ENCODE peak calls at places on chromosome 22, in five cellular contexts. W is upper lobe of right lung, O is cardiac muscle cell, P is aorta, N is left ventricle myocardium inferior. B is an unnamed sample.
A peak's percentile ranks its signal among the peaks of the same experiment; 100 is the strongest.

GRCh38 chr22:19766235-19766505 is 5.6 kb downstream of the TBX1 start:
- DNase-seq in W (no peak), N (no peak), P (no peak), O (no peak), B (no peak)

GRCh38 chr22:39361495-39361894 is 11.7 kb downstream of the SYNGR1 start:
- DNase-seq in O (no peak), P (no peak), N (no peak), W (no peak), B (no peak)

GRCh38 chr22:49973018-49973965 is 12.7 kb downstream of the PIM3 start:
- DNase-seq in P (no peak), W (peak; percentile 2), N (no peak), O (no peak), B (no peak)

GRCh38 chr22:48627203-48627602 is 1200.5 kb downstream of the BRD1 start:
- DNase-seq in N (no peak), P (no peak), O (no peak), W (no peak), B (peak; percentile 86)

GRCh38 chr22:41405588-41405987 is 23.8 kb downstream of the TEF start:
- DNase-seq in N (no peak), O (no peak), P (no peak), W (no peak), B (no peak)

GRCh38 chr22:36155702-36156101 is 4.9 kb downstream of the APOL3 start:
- DNase-seq in W (peak; percentile 65), N (peak; percentile 74), O (no peak), P (peak; percentile 65), B (no peak)

GRCh38 chr22:40240160-40240559 is 62.4 kb downstream of the TNRC6B start:
- DNase-seq in N (no peak), W (no peak), O (no peak), P (no peak), B (no peak)

GRCh38 chr22:18954941-18955571 is 19.0 kb upstream of the PRODH start:
- DNase-seq in N (no peak), P (peak; percentile 43), O (no peak), W (peak; percentile 57), B (no peak)

GRCh38 chr22:49701380-49702067 is 126.1 kb downstream of the BRD1 start:
- DNase-seq in O (no peak), N (no peak), P (no peak), W (no peak), B (no peak)

GRCh38 chr22:50569041-50569459 is 6.3 kb upstream of the SYCE3 start:
- DNase-seq in P (peak; percentile 11), W (no peak), N (no peak), O (no peak), B (no peak)

GRCh38 chr22:47835726-47836125 is 1073.3 kb downstream of the TBC1D22A start:
- DNase-seq in W (no peak), N (no peak), P (no peak), O (no peak), B (peak; percentile 72)

GRCh38 chr22:28935713-28936112 is 52.3 kb downstream of the ZNRF3 start:
- DNase-seq in O (no peak), N (no peak), W (no peak), P (no peak), B (no peak)

GRCh38 chr22:42151924-42152635 is 21.5 kb upstream of the CYP2D6 start:
- DNase-seq in N (no peak), O (no peak), W (no peak), P (no peak), B (no peak)

GRCh38 chr22:38782402-38783094 is 11.4 kb downstream of the DNAL4 start:
- DNase-seq in P (no peak), N (no peak), W (no peak), O (peak; percentile 61), B (no peak)

GRCh38 chr22:19928207-19928606 is 13.4 kb upstream of the COMT start:
- DNase-seq in P (no peak), N (no peak), O (no peak), W (no peak), B (no peak)

GRCh38 chr22:49344196-49344595 is 483.5 kb downstream of the BRD1 start:
- DNase-seq in O (no peak), W (no peak), P (no peak), N (no peak), B (no peak)

GRCh38 chr22:49960159-49960966 is at the start of gene PIM3:
- DNase-seq in P (peak; percentile 95), W (peak; percentile 97), N (peak; percentile 94), O (peak; percentile 97), B (peak; percentile 96)

GRCh38 chr22:35888181-35888870 is 140.3 kb downstream of the RBFOX2 start:
- DNase-seq in W (no peak), O (no peak), P (no peak), N (no peak), B (no peak)

GRCh38 chr22:38832005-38832978 is 11.5 kb downstream of the NPTXR start:
- DNase-seq in W (peak; percentile 56), O (no peak), N (no peak), P (peak; percentile 40), B (no peak)

GRCh38 chr22:39177456-39177775 is 24.9 kb upstream of the CBX7 start:
- DNase-seq in O (no peak), N (no peak), P (no peak), W (no peak), B (peak; percentile 14)

GRCh38 chr22:49960967-49961600 is 512 bp downstream of the PIM3 start:
- DNase-seq in W (peak; percentile 81), P (peak; percentile 69), O (peak; percentile 62), N (peak; percentile 48), B (no peak)

GRCh38 chr22:43897751-43898261 is 6.0 kb upstream of the PNPLA5 start:
- DNase-seq in W (no peak), P (no peak), N (no peak), O (no peak), B (no peak)

GRCh38 chr22:26553056-26553752 is 36.7 kb downstream of the TPST2 start:
- DNase-seq in N (no peak), O (no peak), W (no peak), P (no peak), B (peak; percentile 62)

GRCh38 chr22:41833369-41834004 is 582 bp downstream of the SREBF2 start:
- DNase-seq in O (peak; percentile 64), N (peak; percentile 30), W (peak; percentile 81), P (peak; percentile 63), B (no peak)

GRCh38 chr22:43151251-43152000 is at the start of gene TSPO:
- DNase-seq in N (peak; percentile 85), O (peak; percentile 57), P (peak; percentile 91), W (peak; percentile 90), B (peak; percentile 33)

GRCh38 chr22:33850724-33851123 is 69.6 kb downstream of the LARGE1 start:
- DNase-seq in N (no peak), W (no peak), O (no peak), P (no peak), B (no peak)

GRCh38 chr22:20271114-20271994 is 3.2 kb upstream of the RTN4R start:
- DNase-seq in W (peak; percentile 80), N (no peak), P (no peak), O (no peak), B (no peak)

GRCh38 chr22:24501366-24502005 is 6.4 kb downstream of the UPB1 start:
- DNase-seq in W (peak; percentile 54), O (peak; percentile 54), P (no peak), N (no peak), B (no peak)

GRCh38 chr22:37930270-37930951 is 23.0 kb downstream of the C22orf23 start:
- DNase-seq in O (no peak), W (no peak), P (no peak), N (no peak), B (peak; percentile 28)

GRCh38 chr22:42655693-42656092 is 6.5 kb upstream of the CYB5R3 start:
- DNase-seq in P (no peak), O (no peak), N (no peak), W (no peak), B (no peak)

GRCh38 chr22:46090631-46091201 is 59.6 kb upstream of the PPARA start:
- DNase-seq in N (peak; percentile 15), O (no peak), W (peak; percentile 55), P (peak; percentile 61), B (no peak)

GRCh38 chr22:46090051-46090591 is 60.2 kb upstream of the PPARA start:
- DNase-seq in P (peak; percentile 56), O (no peak), N (peak; percentile 60), W (peak; percentile 65), B (no peak)

GRCh38 chr22:46092646-46093410 is 57.5 kb upstream of the PPARA start:
- DNase-seq in W (no peak), O (no peak), N (peak; percentile 12), P (peak; percentile 38), B (no peak)

GRCh38 chr22:46092011-46092410 is 58.3 kb upstream of the PPARA start:
- DNase-seq in O (no peak), W (no peak), N (peak; percentile 15), P (peak; percentile 30), B (no peak)

DNA sequence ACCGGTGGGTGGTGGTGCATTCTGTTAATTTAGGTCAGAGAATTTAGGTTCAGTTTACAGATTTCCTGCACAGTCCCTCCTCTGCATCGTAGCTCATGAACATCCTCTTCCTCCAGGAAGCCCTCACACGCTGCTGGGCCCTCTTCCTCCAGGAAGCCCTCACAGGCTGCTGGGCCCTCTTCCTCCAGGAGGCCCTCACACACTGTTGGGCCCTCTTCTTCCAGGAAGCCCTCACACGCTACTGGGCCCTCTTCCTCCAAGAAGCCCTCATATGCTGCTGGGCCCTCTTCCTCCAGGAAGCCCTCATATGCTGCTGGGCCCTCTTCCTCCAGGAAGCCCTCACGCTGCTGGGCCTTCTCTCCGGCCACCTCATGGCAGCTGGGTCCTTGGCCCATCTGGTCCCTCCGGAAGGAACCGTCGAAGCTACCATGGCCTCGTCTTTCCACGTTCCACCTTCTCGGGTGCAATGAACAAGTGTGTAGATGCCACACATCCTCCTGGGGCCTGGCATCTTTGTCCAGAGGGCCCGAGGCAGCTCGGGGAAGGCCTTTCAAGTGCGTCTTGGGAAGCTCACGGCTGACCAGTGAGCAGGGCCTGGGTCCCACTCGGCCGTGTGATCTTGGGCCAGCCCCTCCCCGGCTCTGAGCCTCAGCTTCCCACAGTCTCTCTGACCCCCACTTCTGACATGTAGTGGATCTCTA is 58.9 kb upstream of the PPARA start:
- DNase-seq in W (peak; percentile 37), N (peak; percentile 12), P (peak; percentile 45), O (no peak), B (no peak)
- H3K4me1 ChIP-seq in W (peaks cover 86% of the 10 kb centered on the region), N (peaks cover 100% of the 10 kb centered on the region), P (peaks cover 6% of the 10 kb centered on the region), O (no peaks in the 10 kb centered on the region), B (peaks cover 46% of the 10 kb centered on the region)

GRCh38 chr22:30325065-30325720 is 1.5 kb downstream of the TBC1D10A start:
- DNase-seq in W (no peak), P (peak; percentile 65), N (no peak), O (peak; percentile 6), B (peak; percentile 69)
- H3K27ac ChIP-seq in W (peak overlapping the region; percentile 87), P (peak overlapping the region; percentile 46), N (peak overlapping the region; percentile 93), O (peak overlapping the region; percentile 9), B (peak overlapping the region; percentile 14)

GRCh38 chr22:21943571-21944448 is 8.8 kb downstream of the PPM1F start:
- DNase-seq in N (no peak), O (no peak), P (no peak), W (no peak), B (no peak)
- H3K4me1 ChIP-seq in N (peaks cover 100% of the 10 kb centered on the region), O (peaks cover 12% of the 10 kb centered on the region), P (no peaks in the 10 kb centered on the region), W (peaks cover 90% of the 10 kb centered on the region), B (peaks cover 21% of the 10 kb centered on the region)

GRCh38 chr22:27746918-27747317 is 54.6 kb downstream of the MN1 start:
- DNase-seq in O (no peak), W (no peak), P (no peak), N (no peak), B (no peak)
- H3K27ac ChIP-seq in O (no peak overlapping the region), W (no peak overlapping the region), P (no peak overlapping the region), N (no peak overlapping the region), B (no peak overlapping the region)

GRCh38 chr22:32232447-32232846 is 22.7 kb downstream of the SLC5A4 start:
- DNase-seq in P (no peak), N (no peak), W (no peak), O (no peak), B (no peak)
- H3K4me1 ChIP-seq in P (no peaks in the 10 kb centered on the region), N (no peaks in the 10 kb centered on the region), W (no peaks in the 10 kb centered on the region), O (no peaks in the 10 kb centered on the region), B (no peaks in the 10 kb centered on the region)